ENCODE peak calls at places on chromosomes 1 and 21, in four cellular contexts. O is endodermal cell, E is heart right ventricle, B is AG09309. T is an unnamed sample.

GRCh38 chr1:33383974-33384767 is 46.7 kb downstream of the PHC2 start:
- DNase-seq in O (no peak), E (no peak), B (no peak), T (no peak)

GRCh38 chr1:13456894-13457532 is 46.8 kb downstream of the PRAMEF20 start:
- DNase-seq in O (no peak), E (no peak), B (no peak), T (no peak)

GRCh38 chr1:182359645-182360044 is 31.9 kb downstream of the GLUL start:
- DNase-seq in O (no peak), E (no peak), B (no peak), T (no peak)

GRCh38 chr21:36291509-36291908 is 28.5 kb upstream of the MORC3 start:
- DNase-seq in O (no peak), E (no peak), B (no peak), T (no peak)

GRCh38 chr21:21246007-21246406 is 247.8 kb downstream of the NCAM2 start:
- DNase-seq in O (no peak), E (no peak), B (no peak), T (no peak)

GRCh38 chr1:111732718-111733117 is 6.5 kb downstream of the INKA2 start:
- DNase-seq in O (no peak), E (no peak), B (no peak), T (no peak)

GRCh38 chr1:11891433-11892186 is 32.9 kb upstream of the NPPB start:
- DNase-seq in O (no peak), E (no peak), B (no peak), T (no peak)

GRCh38 chr1:109396971-109397370 is 747 bp downstream of the SORT1 start:
- DNase-seq in O (peak; percentile 61), E (no peak), B (no peak), T (no peak)

GRCh38 chr1:228316589-228317387 is 89.8 kb downstream of the TRIM11 start:
- DNase-seq in O (peak; percentile 33), E (no peak), B (no peak), T (no peak)

GRCh38 chr1:215523128-215523861 is 43.8 kb upstream of the KCTD3 start:
- DNase-seq in O (no peak), E (no peak), B (no peak), T (no peak)

GRCh38 chr1:185644531-185644930 is 89.7 kb upstream of the HMCN1 start:
- DNase-seq in O (no peak), E (no peak), B (no peak), T (no peak)

GRCh38 chr1:205813755-205814058 is 709 bp upstream of the SLC41A1 start:
- DNase-seq in O (no peak), E (no peak), B (no peak), T (no peak)

GRCh38 chr1:33359931-33360330 is 39.0 kb upstream of the A3GALT2 start:
- DNase-seq in O (no peak), E (no peak), B (no peak), T (no peak)

GRCh38 chr21:46027855-46028493 is 46.4 kb downstream of the COL6A1 start:
- DNase-seq in O (no peak), E (no peak), B (no peak), T (no peak)

GRCh38 chr1:32773018-32773763 is 44.0 kb downstream of the YARS1 start:
- DNase-seq in O (peak; percentile 95), E (peak; percentile 77), B (peak; percentile 18), T (peak; percentile 85)

GRCh38 chr21:36627242-36627641 is 71.7 kb upstream of the SIM2 start:
- DNase-seq in O (no peak), E (no peak), B (peak; percentile 45), T (no peak)

GRCh38 chr1:116496380-116496779 is 74.4 kb downstream of the CD58 start:
- DNase-seq in O (no peak), E (peak; percentile 50), B (no peak), T (no peak)

GRCh38 chr21:34029724-34030528 is 43.5 kb upstream of the MRPS6 start:
- DNase-seq in O (peak; percentile 87), E (peak; percentile 46), B (no peak), T (peak; percentile 46)

GRCh38 chr1:154353460-154353904 is 28.2 kb downstream of the ATP8B2 start:
- DNase-seq in O (peak; percentile 59), E (no peak), B (no peak), T (no peak)

GRCh38 chr1:30809514-30810263 is 52.1 kb upstream of the LAPTM5 start:
- DNase-seq in O (peak; percentile 56), E (no peak), B (peak; percentile 27), T (no peak)

GRCh38 chr1:11340248-11340632 is 67.2 kb downstream of the UBIAD1 start:
- DNase-seq in O (no peak), E (no peak), B (no peak), T (no peak)

GRCh38 chr1:12143631-12144155 is 23.1 kb upstream of the TNFRSF1B start:
- DNase-seq in O (no peak), E (peak; percentile 74), B (peak; percentile 91), T (no peak)

GRCh38 chr1:243596441-243597183 is 253.4 kb downstream of the AKT3 start:
- DNase-seq in O (no peak), E (no peak), B (peak; percentile 84), T (no peak)

GRCh38 chr1:211326528-211327340 is at the start of gene TRAF5:
- DNase-seq in O (peak; percentile 87), E (peak; percentile 32), B (no peak), T (peak; percentile 79)

GRCh38 chr1:228106800-228107054 is 2.4 kb downstream of the MRPL55 start:
- DNase-seq in O (peak; percentile 31), E (no peak), B (no peak), T (no peak)

GRCh38 chr1:22115281-22115680 is 27.6 kb downstream of the WNT4 start:
- DNase-seq in O (no peak), E (no peak), B (no peak), T (no peak)

GRCh38 chr1:10031461-10031860 is 1.3 kb upstream of the UBE4B start:
- DNase-seq in O (no peak), E (no peak), B (no peak), T (no peak)

GRCh38 chr1:23559136-23559984 is at the start of gene ID3:
- DNase-seq in O (peak; percentile 98), E (peak; percentile 97), B (peak; percentile 96), T (peak; percentile 93)

GRCh38 chr1:234373938-234374240 is 633 bp downstream of the COA6 start:
- DNase-seq in O (no peak), E (no peak), B (no peak), T (no peak)

GRCh38 chr1:54158071-54158470 is 5.3 kb upstream of the CDCP2 start:
- DNase-seq in O (no peak), E (no peak), B (no peak), T (no peak)

GRCh38 chr1:20883766-20884165 is 96.7 kb upstream of the HP1BP3 start:
- DNase-seq in O (no peak), E (no peak), B (no peak), T (no peak)

GRCh38 chr21:45085700-45086099 is 11.3 kb downstream of the ADARB1 start:
- DNase-seq in O (no peak), E (no peak), B (no peak), T (no peak)

DNA sequence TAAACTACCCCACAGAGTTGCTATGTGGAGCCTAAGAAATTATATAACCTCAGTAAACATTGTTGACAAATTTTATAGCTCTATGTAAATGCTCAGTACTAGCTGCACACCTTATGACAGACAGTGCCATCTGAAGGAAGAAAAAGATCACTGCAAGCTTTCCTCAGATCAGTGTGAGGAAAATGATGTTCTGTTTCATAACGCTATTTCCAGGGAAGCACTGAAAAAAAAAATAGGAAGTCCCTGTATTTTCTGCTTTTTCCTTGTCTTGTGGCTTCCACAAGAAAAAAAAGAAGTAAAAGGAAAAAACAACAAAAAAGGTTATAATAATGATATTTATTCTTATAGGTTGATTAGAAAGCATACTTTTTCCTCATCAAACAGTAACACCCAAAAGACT is 23.2 kb downstream of the LYST start:
- DNase-seq in O (no peak), E (no peak), B (no peak), T (no peak)
- TF ChIP-seq CTCF in O (peak; percentile 73), E (peak; percentile 53), B (peak; percentile 55), T (peak; percentile 47)

DNA sequence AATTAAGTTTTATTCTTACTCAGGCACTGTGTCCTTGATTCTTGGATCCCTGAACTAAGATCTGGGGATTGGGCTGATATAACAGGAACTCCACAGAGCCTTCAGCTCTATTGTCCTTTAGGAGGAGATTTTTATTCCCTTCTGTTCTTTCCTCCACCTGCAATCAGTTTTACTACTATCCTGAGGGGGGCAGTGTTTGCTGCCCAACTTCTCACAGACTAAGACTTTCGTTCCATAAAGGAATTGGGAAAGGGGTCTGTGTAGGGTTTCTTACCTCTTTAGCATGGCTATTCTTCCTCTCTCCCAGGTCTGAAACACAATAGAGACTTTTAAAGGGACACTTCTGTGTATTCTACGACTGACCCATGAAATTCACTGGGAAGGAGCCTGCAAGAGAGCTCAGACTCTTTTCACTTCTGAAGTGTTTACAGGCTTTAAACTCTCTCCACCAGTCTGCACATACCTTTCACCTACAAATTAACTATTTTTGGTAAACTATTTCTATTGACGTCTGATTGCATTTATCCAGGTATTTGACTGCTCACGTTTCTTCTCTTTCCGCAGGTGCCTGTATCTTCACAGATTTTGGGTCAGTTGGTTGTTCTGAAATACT is 103.3 kb upstream of the DEPDC1 start:
- DNase-seq in O (peak; percentile 57), E (no peak), B (no peak), T (no peak)
- TF ChIP-seq CTCF in O (peak; percentile 88), E (peak; percentile 61), B (peak; percentile 49), T (peak; percentile 13)

GRCh38 chr1:209485167-209485566 is 98.3 kb upstream of the CAMK1G start:
- DNase-seq in O (no peak), E (peak; percentile 44), B (no peak), T (no peak)
- TF ChIP-seq CTCF in O (no peak), E (no peak), B (no peak), T (no peak)

GRCh38 chr1:18953656-18954259 is 2.7 kb downstream of the IFFO2 start:
- DNase-seq in O (no peak), E (no peak), B (no peak), T (no peak)
- TF ChIP-seq CTCF in O (no peak), E (no peak), B (no peak), T (no peak)

DNA sequence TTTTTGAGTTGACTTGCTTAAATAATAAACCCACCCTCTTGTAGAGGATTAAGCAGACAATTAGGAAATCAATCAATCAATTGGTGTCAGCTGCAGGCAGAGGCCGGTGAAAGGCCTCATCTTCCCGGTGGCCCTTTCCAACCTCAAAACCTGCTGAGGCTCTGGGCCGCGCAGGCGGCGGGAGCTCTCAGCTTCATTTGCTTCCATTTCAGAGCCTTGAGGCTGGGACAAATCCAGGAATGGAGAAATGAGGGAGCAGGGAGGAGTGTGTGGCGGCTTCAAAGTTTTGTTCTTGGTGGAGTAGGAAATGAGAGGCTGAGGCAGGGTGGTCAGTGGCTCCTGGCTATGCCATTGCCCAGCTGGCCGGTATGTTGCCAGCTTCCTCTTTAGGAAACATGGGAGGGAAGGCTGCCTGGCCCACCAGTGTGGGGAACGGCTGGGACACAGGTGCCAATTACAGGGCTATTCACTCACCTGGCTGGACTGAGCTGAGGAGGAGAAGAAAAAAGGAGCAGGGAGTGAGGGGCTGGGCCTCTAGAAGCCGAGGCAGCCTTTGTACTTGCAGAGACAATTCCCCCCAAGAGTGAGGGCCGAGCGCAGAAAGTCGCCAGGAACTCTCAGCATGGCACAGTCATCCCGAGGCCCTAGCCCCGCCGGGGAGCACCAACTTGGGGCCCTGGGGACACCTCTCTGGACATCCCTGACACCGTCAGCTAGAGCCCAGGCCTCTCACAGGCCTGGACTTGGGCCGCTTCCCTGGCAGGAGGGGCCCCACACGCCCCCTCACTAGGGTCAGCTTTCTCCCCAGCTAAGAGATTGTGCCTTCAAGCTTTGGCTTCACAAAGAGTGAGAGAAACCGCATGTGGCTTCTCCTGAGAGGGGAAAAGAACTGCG is 4.4 kb downstream of the POU3F1 start:
- DNase-seq in O (no peak), E (no peak), B (no peak), T (no peak)
- TF ChIP-seq CTCF in O (no peak), E (no peak), B (no peak), T (no peak)

T was measured in nephron progenitor cell.